ENCODE peak calls at places on chromosome 17, in eight cellular contexts. One of them, this sample, is unnamed.

GRCh38 chr17:47785538-47786123 is 36.0 kb downstream of the OSBPL7 start:
- DNase-seq in occipital lobe: no peak
- DNase-seq in skeletal muscle cell: no peak
- DNase-seq in tibial artery: no peak
- DNase-seq in thoracic aorta: no peak
- DNase-seq in BE2C: no peak
- DNase-seq in Right ventricle myocardium inferior: no peak
- DNase-seq in HTR-8/SVneo: peak; percentile 70
- DNase-seq in this sample: no peak

GRCh38 chr17:28216032-28216431 is 103.0 kb upstream of the TMEM97 start:
- DNase-seq in occipital lobe: no peak
- DNase-seq in skeletal muscle cell: no peak
- DNase-seq in tibial artery: no peak
- DNase-seq in thoracic aorta: no peak
- DNase-seq in BE2C: no peak
- DNase-seq in Right ventricle myocardium inferior: no peak
- DNase-seq in HTR-8/SVneo: no peak
- DNase-seq in this sample: no peak

GRCh38 chr17:28657756-28658155 is 4.0 kb downstream of the SDF2 start:
- DNase-seq in occipital lobe: no peak
- DNase-seq in skeletal muscle cell: no peak
- DNase-seq in tibial artery: no peak
- DNase-seq in thoracic aorta: no peak
- DNase-seq in BE2C: no peak
- DNase-seq in Right ventricle myocardium inferior: no peak
- DNase-seq in HTR-8/SVneo: no peak
- DNase-seq in this sample: no peak

GRCh38 chr17:42392664-42393415 is 4.6 kb upstream of the STAT3 start:
- DNase-seq in occipital lobe: no peak
- DNase-seq in skeletal muscle cell: no peak
- DNase-seq in tibial artery: no peak
- DNase-seq in thoracic aorta: no peak
- DNase-seq in BE2C: no peak
- DNase-seq in Right ventricle myocardium inferior: no peak
- DNase-seq in HTR-8/SVneo: no peak
- DNase-seq in this sample: no peak

GRCh38 chr17:50570516-50570915 is 10.0 kb downstream of the CACNA1G start:
- DNase-seq in occipital lobe: no peak
- DNase-seq in skeletal muscle cell: no peak
- DNase-seq in tibial artery: no peak
- DNase-seq in thoracic aorta: no peak
- DNase-seq in BE2C: no peak
- DNase-seq in Right ventricle myocardium inferior: no peak
- DNase-seq in HTR-8/SVneo: no peak
- DNase-seq in this sample: no peak

GRCh38 chr17:41504126-41504977 is 1.1 kb downstream of the KRT13 start:
- DNase-seq in occipital lobe: no peak
- DNase-seq in skeletal muscle cell: no peak
- DNase-seq in tibial artery: no peak
- DNase-seq in thoracic aorta: no peak
- DNase-seq in BE2C: no peak
- DNase-seq in Right ventricle myocardium inferior: no peak
- DNase-seq in HTR-8/SVneo: no peak
- DNase-seq in this sample: no peak

GRCh38 chr17:2796164-2797140 is at the start of gene RAP1GAP2:
- DNase-seq in occipital lobe: peak; percentile 46
- DNase-seq in skeletal muscle cell: no peak
- DNase-seq in tibial artery: peak; percentile 73
- DNase-seq in thoracic aorta: no peak
- DNase-seq in BE2C: no peak
- DNase-seq in Right ventricle myocardium inferior: peak; percentile 93
- DNase-seq in HTR-8/SVneo: no peak
- DNase-seq in this sample: peak; percentile 59

GRCh38 chr17:81845361-81845760 is 10.5 kb upstream of the PPP1R27 start:
- DNase-seq in occipital lobe: no peak
- DNase-seq in skeletal muscle cell: no peak
- DNase-seq in tibial artery: no peak
- DNase-seq in thoracic aorta: no peak
- DNase-seq in BE2C: no peak
- DNase-seq in Right ventricle myocardium inferior: no peak
- DNase-seq in HTR-8/SVneo: no peak
- DNase-seq in this sample: no peak

GRCh38 chr17:8681175-8681949 is 50.8 kb upstream of the MYH10 start:
- DNase-seq in occipital lobe: no peak
- DNase-seq in skeletal muscle cell: peak; percentile 36
- DNase-seq in tibial artery: no peak
- DNase-seq in thoracic aorta: no peak
- DNase-seq in BE2C: peak; percentile 30
- DNase-seq in Right ventricle myocardium inferior: no peak
- DNase-seq in HTR-8/SVneo: no peak
- DNase-seq in this sample: no peak

GRCh38 chr17:78472035-78472905 is 93.8 kb downstream of the PGS1 start:
- DNase-seq in occipital lobe: no peak
- DNase-seq in skeletal muscle cell: no peak
- DNase-seq in tibial artery: no peak
- DNase-seq in thoracic aorta: no peak
- DNase-seq in BE2C: no peak
- DNase-seq in Right ventricle myocardium inferior: no peak
- DNase-seq in HTR-8/SVneo: no peak
- DNase-seq in this sample: no peak

GRCh38 chr17:49223517-49224197 is 6.9 kb downstream of the PHOSPHO1 start:
- DNase-seq in occipital lobe: no peak
- DNase-seq in skeletal muscle cell: no peak
- DNase-seq in tibial artery: no peak
- DNase-seq in thoracic aorta: no peak
- DNase-seq in BE2C: peak; percentile 62
- DNase-seq in Right ventricle myocardium inferior: peak; percentile 87
- DNase-seq in HTR-8/SVneo: peak; percentile 86
- DNase-seq in this sample: peak; percentile 37

GRCh38 chr17:48472485-48473281 is 42.7 kb upstream of the SKAP1 start:
- DNase-seq in occipital lobe: no peak
- DNase-seq in skeletal muscle cell: peak; percentile 32
- DNase-seq in tibial artery: no peak
- DNase-seq in thoracic aorta: no peak
- DNase-seq in BE2C: no peak
- DNase-seq in Right ventricle myocardium inferior: no peak
- DNase-seq in HTR-8/SVneo: peak; percentile 78
- DNase-seq in this sample: no peak

GRCh38 chr17:10172241-10172741 is 26.1 kb downstream of the GAS7 start:
- DNase-seq in occipital lobe: no peak
- DNase-seq in skeletal muscle cell: no peak
- DNase-seq in tibial artery: no peak
- DNase-seq in thoracic aorta: no peak
- DNase-seq in BE2C: no peak
- DNase-seq in Right ventricle myocardium inferior: no peak
- DNase-seq in HTR-8/SVneo: peak; percentile 47
- DNase-seq in this sample: no peak

GRCh38 chr17:63772801-63773271 is 561 bp downstream of the CCDC47 start:
- DNase-seq in occipital lobe: no peak
- DNase-seq in skeletal muscle cell: no peak
- DNase-seq in tibial artery: no peak
- DNase-seq in thoracic aorta: no peak
- DNase-seq in BE2C: no peak
- DNase-seq in Right ventricle myocardium inferior: no peak
- DNase-seq in HTR-8/SVneo: no peak
- DNase-seq in this sample: no peak

GRCh38 chr17:46173153-46173552 is 20.1 kb downstream of the KANSL1 start:
- DNase-seq in occipital lobe: no peak
- DNase-seq in skeletal muscle cell: no peak
- DNase-seq in tibial artery: no peak
- DNase-seq in thoracic aorta: no peak
- DNase-seq in BE2C: no peak
- DNase-seq in Right ventricle myocardium inferior: no peak
- DNase-seq in HTR-8/SVneo: no peak
- DNase-seq in this sample: no peak

GRCh38 chr17:2009737-2010136 is 15.4 kb downstream of the RTN4RL1 start:
- DNase-seq in occipital lobe: no peak
- DNase-seq in skeletal muscle cell: no peak
- DNase-seq in tibial artery: no peak
- DNase-seq in thoracic aorta: no peak
- DNase-seq in BE2C: no peak
- DNase-seq in Right ventricle myocardium inferior: no peak
- DNase-seq in HTR-8/SVneo: no peak
- DNase-seq in this sample: no peak

GRCh38 chr17:60442271-60443201 is 20.2 kb downstream of the CHCT1 start:
- DNase-seq in occipital lobe: no peak
- DNase-seq in skeletal muscle cell: no peak
- DNase-seq in tibial artery: no peak
- DNase-seq in thoracic aorta: no peak
- DNase-seq in BE2C: no peak
- DNase-seq in Right ventricle myocardium inferior: no peak
- DNase-seq in HTR-8/SVneo: peak; percentile 48
- DNase-seq in this sample: no peak